ENCODE peak calls at places on chromosome 2, in seven cellular contexts. B, Y, F, H, X, U and Q are unnamed samples.

GRCh38 chr2:42834161-42834560 is 41.8 kb upstream of the HAAO start:
- DNase-seq in U (no peak), H (no peak), F (no peak), Y (no peak), B (no peak), X (no peak), Q (no peak)

GRCh38 chr2:130834923-130835765 is 1.6 kb upstream of the ARHGEF4 start:
- DNase-seq in Y (no peak), H (no peak), B (no peak), U (no peak), X (no peak), F (no peak), Q (no peak)

GRCh38 chr2:157216421-157216965 is 41.0 kb upstream of the GALNT5 start:
- DNase-seq in B (no peak), X (no peak), F (no peak), U (no peak), H (no peak), Y (no peak), Q (no peak)

GRCh38 chr2:199850718-199851498 is at the start of gene FTCDNL1:
- DNase-seq in F (peak), H (peak), Y (peak), U (peak), B (peak), X (peak), Q (peak)

GRCh38 chr2:99698896-99699295 is 209.1 kb upstream of the REV1 start:
- DNase-seq in H (no peak), F (no peak), Y (no peak), X (no peak), B (peak), U (peak), Q (no peak)

GRCh38 chr2:73255907-73256617 is 22.0 kb downstream of the CCT7 start:
- DNase-seq in U (no peak), B (no peak), H (no peak), X (no peak), Y (peak), F (no peak), Q (no peak)

GRCh38 chr2:160292225-160292624 is 92.2 kb upstream of the ITGB6 start:
- DNase-seq in B (no peak), X (no peak), F (no peak), U (peak), Y (no peak), H (no peak), Q (no peak)

GRCh38 chr2:20638014-20638413 is 12.9 kb downstream of the HS1BP3 start:
- DNase-seq in X (no peak), F (no peak), U (no peak), H (no peak), B (no peak), Y (no peak), Q (no peak)

GRCh38 chr2:222548997-222549396 is 106.9 kb downstream of the FARSB start:
- DNase-seq in H (no peak), B (no peak), U (no peak), F (no peak), Y (peak), X (no peak), Q (no peak)

GRCh38 chr2:63544017-63544627 is 44.2 kb downstream of the WDPCP start:
- DNase-seq in B (no peak), Y (peak), U (peak), F (no peak), H (peak), X (peak), Q (peak)

GRCh38 chr2:33210626-33211025 is 263.9 kb downstream of the LTBP1 start:
- DNase-seq in H (no peak), B (peak), X (peak), Y (peak), U (peak), F (peak), Q (no peak)

GRCh38 chr2:219178377-219179175 is 501 bp downstream of the RETREG2 start:
- DNase-seq in U (peak), X (peak), H (peak), Y (peak), F (peak), B (peak), Q (peak)

GRCh38 chr2:212998629-212999359 is 152.6 kb downstream of the IKZF2 start:
- DNase-seq in B (peak), F (no peak), Y (no peak), U (peak), X (no peak), H (no peak), Q (no peak)

GRCh38 chr2:187500585-187501359 is 52.7 kb upstream of the CALCRL start:
- DNase-seq in H (peak), X (peak), U (peak), Y (peak), B (no peak), F (peak), Q (peak)
- H3K27ac ChIP-seq in H (no peak), X (peak), U (peak), Y (no peak), B (no peak), F (no peak), Q (no peak)

GRCh38 chr2:152222975-152223638 is 47.5 kb upstream of the STAM2 start:
- DNase-seq in X (no peak), B (peak), U (peak), F (peak), H (no peak), Y (peak), Q (no peak)

GRCh38 chr2:152223997-152224396 is 48.4 kb upstream of the STAM2 start:
- DNase-seq in X (no peak), F (peak), U (no peak), B (no peak), Y (no peak), H (no peak), Q (no peak)

GRCh38 chr2:152221870-152222269 is 46.3 kb upstream of the STAM2 start:
- DNase-seq in X (no peak), U (peak), Y (no peak), H (no peak), B (no peak), F (no peak), Q (no peak)
- H3K4me2 ChIP-seq in X (no peak), U (no peak), Y (no peak), H (no peak), B (no peak), F (no peak), Q (no peak)

GRCh38 chr2:24917086-24917485 is 3.0 kb downstream of the ADCY3 start:
- DNase-seq in H (peak), B (no peak), U (peak), X (no peak), Y (no peak), F (no peak), Q (no peak)

GRCh38 chr2:24915796-24916195 is 4.2 kb downstream of the ADCY3 start:
- DNase-seq in H (no peak), U (peak), Y (no peak), B (no peak), F (no peak), X (no peak), Q (no peak)

GRCh38 chr2:24919100-24919976 is 699 bp downstream of the ADCY3 start:
- DNase-seq in H (peak), X (peak), F (peak), U (peak), B (peak), Y (peak), Q (peak)

GRCh38 chr2:24918326-24919099 is 1.5 kb downstream of the ADCY3 start:
- DNase-seq in F (no peak), X (no peak), B (no peak), Y (no peak), H (no peak), U (peak), Q (no peak)

DNA sequence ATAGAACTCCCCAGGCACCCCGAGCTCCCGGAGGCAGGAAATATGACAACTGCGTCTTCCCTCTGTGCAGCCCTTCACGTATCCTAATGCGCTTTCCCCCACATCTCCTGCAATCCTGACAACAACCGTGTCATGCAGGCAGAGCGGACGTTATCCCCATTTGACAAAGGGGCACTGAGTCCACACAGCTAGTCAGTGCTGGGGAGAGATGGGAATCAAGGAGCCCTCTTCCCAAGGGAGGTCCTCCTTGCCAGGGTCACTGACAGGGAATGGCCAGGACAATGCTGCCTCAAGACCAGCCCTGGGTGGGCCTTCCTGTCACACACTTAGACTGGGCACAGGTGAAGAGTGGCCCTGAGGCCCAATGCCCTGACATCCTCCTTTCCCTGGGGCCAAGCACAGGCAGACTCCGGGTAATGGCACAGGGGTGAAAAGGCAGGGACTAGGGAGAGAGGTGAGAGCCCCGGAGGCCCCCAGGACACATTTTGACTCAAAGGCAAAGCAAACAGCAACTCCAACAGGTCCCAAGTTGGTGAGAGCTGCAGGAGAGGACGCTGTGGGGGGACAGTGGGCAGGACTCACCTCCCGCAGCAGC is 2.2 kb downstream of the ADCY3 start:
- DNase-seq in F (no peak), Y (no peak), U (no peak), B (no peak), X (no peak), H (no peak), Q (no peak)
- H3K4me3 ChIP-seq in F (no peak), Y (no peak), U (no peak), B (no peak), X (no peak), H (no peak), Q (peak)

GRCh38 chr2:1600191-1601063 is 143.9 kb downstream of the PXDN start:
- DNase-seq in F (no peak), Y (no peak), X (no peak), B (no peak), H (no peak), U (no peak), Q (no peak)
- H3K27ac ChIP-seq in F (peak), Y (no peak), X (no peak), B (no peak), H (no peak), U (no peak), Q (no peak)

DNA sequence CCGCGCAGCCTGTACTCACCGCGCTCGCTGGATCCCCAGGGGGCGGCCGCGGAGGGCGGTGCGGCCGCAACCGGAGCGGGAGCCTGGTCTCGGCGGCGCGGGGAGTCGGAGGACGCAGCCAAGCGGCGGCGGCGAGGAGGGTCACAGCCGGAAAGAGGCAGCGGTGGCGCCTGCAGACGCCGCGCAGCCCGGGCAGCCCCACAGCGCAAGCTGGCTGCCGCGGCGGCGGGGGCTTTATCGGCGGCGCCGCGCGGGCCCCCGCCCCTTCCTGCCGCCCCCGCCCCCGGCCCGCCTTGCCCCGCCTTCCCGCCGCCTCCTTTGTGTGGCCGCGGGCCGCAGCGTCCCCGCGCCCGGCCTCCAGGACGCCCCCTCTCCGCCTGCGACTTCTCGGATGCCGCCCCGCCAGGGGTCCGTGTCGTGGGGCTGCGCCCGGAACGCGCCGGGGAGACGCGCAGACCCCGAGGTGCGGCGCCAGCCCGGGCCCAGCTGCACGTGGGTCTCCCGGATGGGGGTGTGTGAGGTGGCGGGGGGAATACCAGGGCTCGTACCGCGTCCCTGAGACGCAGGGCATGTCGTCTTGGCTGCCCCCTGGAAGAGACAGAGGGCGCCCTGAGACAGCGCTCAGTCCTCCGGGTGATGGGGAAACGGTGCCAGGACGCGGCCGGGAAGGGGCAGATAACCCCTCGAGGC is at the start of gene SERPINE2:
- DNase-seq in H (no peak), U (peak), B (peak), F (peak), Y (peak), X (peak), Q (peak)
- H3K4me2 ChIP-seq in H (no peak), U (peak), B (peak), F (peak), Y (peak), X (peak), Q (peak)

GRCh38 chr2:231680284-231680991 is 27.9 kb upstream of the PTMA start:
- DNase-seq in U (peak), B (no peak), H (no peak), X (no peak), Y (peak), F (peak), Q (no peak)
- H3K4me3 ChIP-seq in U (peak), B (no peak), H (peak), X (peak), Y (peak), F (peak), Q (peak)

DNA sequence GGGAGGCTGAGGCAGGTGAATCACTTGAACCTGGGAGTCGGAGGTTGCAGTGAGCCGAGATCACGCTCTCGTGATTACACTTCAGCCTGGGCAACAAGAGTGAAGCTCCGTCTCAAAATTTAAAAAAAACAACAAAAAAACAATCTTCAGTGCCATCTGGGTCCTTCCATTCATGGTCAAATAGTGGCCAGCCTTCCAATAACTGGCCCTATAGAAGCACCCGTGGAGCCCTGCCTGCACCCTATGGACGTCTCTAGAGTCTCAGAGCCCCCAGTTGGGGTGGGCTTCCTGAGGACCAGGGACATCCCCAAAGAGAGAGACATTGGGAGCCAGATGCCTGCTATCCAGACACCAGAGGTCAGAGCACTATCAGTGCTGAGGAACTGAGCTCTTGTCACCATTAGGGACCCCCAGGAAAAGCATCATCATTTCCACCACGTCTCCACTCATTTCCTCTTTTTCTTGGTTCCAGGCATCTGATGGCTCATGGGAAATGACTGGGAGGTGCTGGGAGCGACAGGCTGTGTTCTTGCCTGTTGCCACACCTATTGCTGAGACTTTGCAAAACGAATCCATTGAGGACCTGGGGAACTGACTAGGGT is 9.4 kb downstream of the NEU2 start:
- DNase-seq in Y (no peak), H (no peak), F (no peak), B (no peak), X (no peak), U (no peak), Q (no peak)
- H3K27ac ChIP-seq in Y (no peak), H (no peak), F (no peak), B (no peak), X (no peak), U (no peak), Q (no peak)

GRCh38 chr2:45261746-45262145 is 252.5 kb upstream of the SIX2 start:
- DNase-seq in F (no peak), H (no peak), X (no peak), Y (no peak), B (no peak), U (no peak), Q (no peak)
- H3K4me2 ChIP-seq in F (no peak), H (no peak), X (no peak), Y (no peak), B (no peak), U (no peak), Q (no peak)

GRCh38 chr2:203960791-203961190 is 24.2 kb downstream of the ICOS start:
- DNase-seq in X (no peak), H (no peak), U (no peak), Y (no peak), B (no peak), F (no peak), Q (no peak)
- H3K4me3 ChIP-seq in X (no peak), H (no peak), U (no peak), Y (no peak), B (no peak), F (no peak), Q (no peak)